ENCODE peak calls at places on chromosome 11, in ten cellular contexts. D is activated CD8-positive, alpha-beta memory T cell treated with anti-CD3 and anti-CD28 coated beads, Interleukin-2, amount 50 U/mL, for 48 hours; I is mammary epithelial cell; M is AG20443; R is GOT3; T is activated T-cell treated with anti-CD3 and anti-CD28 coated beads, Interleukin-2, amount 50 U/mL, for 72 hours; O is ELR; E is stimulated activated CD4-positive, alpha-beta T cell treated with anti-CD3 and anti-CD28 coated beads, TNF-alpha, amount 100 ng/mL, for 24 hours; S is HT1080; H is retina. W is an unnamed sample.

GRCh38 chr11:7454854-7455253 is 30.5 kb upstream of the OLFML1 start:
- DNase-seq in D (no peak), I (no peak), M (no peak), R (no peak), T (no peak), O (no peak), E (no peak), S (no peak), H (no peak), W (no peak)

GRCh38 chr11:114796954-114797721 is 118.8 kb downstream of the NXPE2 start:
- DNase-seq in D (no peak), I (no peak), M (no peak), R (no peak), T (no peak), O (no peak), E (no peak), S (peak), H (no peak), W (peak)

GRCh38 chr11:130478204-130478701 is 29.8 kb downstream of the ADAMTS15 start:
- DNase-seq in D (no peak), I (peak), M (peak), R (peak), T (no peak), O (peak), E (no peak), S (peak), H (peak), W (peak)

GRCh38 chr11:2940166-2940929 is 11.1 kb upstream of the PHLDA2 start:
- DNase-seq in D (peak), I (peak), M (peak), R (no peak), T (peak), O (peak), E (peak), S (peak), H (no peak), W (peak)

GRCh38 chr11:2213384-2213842 is 41.8 kb upstream of the TH start:
- DNase-seq in D (peak), I (no peak), M (no peak), R (no peak), T (no peak), O (no peak), E (peak), S (no peak), H (peak), W (no peak)

GRCh38 chr11:695606-696381 is at the start of gene TMEM80:
- DNase-seq in D (peak), I (peak), M (peak), R (peak), T (peak), O (peak), E (peak), S (peak), H (peak), W (peak)

GRCh38 chr11:95968585-95968984 is 44.7 kb upstream of the MTMR2 start:
- DNase-seq in D (no peak), I (no peak), M (no peak), R (no peak), T (no peak), O (peak), E (no peak), S (no peak), H (no peak), W (peak)

GRCh38 chr11:60927061-60927592 is 2.9 kb downstream of the TMEM132A start:
- DNase-seq in D (no peak), I (no peak), M (no peak), R (no peak), T (no peak), O (no peak), E (no peak), S (no peak), H (no peak), W (no peak)

GRCh38 chr11:83895516-83895915 is 609.3 kb upstream of the CCDC90B start:
- DNase-seq in D (no peak), I (no peak), M (peak), R (no peak), T (no peak), O (no peak), E (no peak), S (no peak), H (peak), W (no peak)